ENCODE peak calls at places on chromosome 21, in four cellular contexts. U is neuronal stem cell, E is mesenchymal stem cell, X is H9. K is an unnamed sample.

GRCh38 chr21:38350681-38351080 is 93.9 kb downstream of the KCNJ15 start:
- DNase-seq in X (no peak), U (no peak), E (peak), K (no peak)

GRCh38 chr21:15682182-15682895 is 47.4 kb upstream of the USP25 start:
- DNase-seq in E (peak), X (no peak), U (no peak), K (no peak)

GRCh38 chr21:14438204-14438603 is 55.3 kb upstream of the HSPA13 start:
- DNase-seq in E (peak), U (no peak), X (no peak), K (peak)

GRCh38 chr21:41953249-41953830 is 478 bp downstream of the C2CD2 start:
- DNase-seq in X (no peak), U (no peak), E (peak), K (no peak)

GRCh38 chr21:41622831-41623548 is 115.0 kb upstream of the TMPRSS2 start:
- DNase-seq in X (no peak), U (no peak), E (no peak), K (no peak)

GRCh38 chr21:38839683-38840286 is 34.1 kb downstream of the ETS2 start:
- DNase-seq in X (no peak), U (no peak), E (peak), K (peak)

GRCh38 chr21:15437873-15438272 is 291.9 kb upstream of the USP25 start:
- DNase-seq in E (peak), X (no peak), U (no peak), K (no peak)

GRCh38 chr21:45618287-45618686 is 25.2 kb upstream of the PCBP3 start:
- DNase-seq in U (no peak), E (peak), X (peak), K (no peak)

GRCh38 chr21:46517361-46517760 is 58.7 kb downstream of the DIP2A start:
- DNase-seq in E (no peak), U (no peak), X (no peak), K (no peak)

GRCh38 chr21:45888361-45889009 is 93.1 kb upstream of the COL6A1 start:
- DNase-seq in E (no peak), U (no peak), X (no peak), K (no peak)

GRCh38 chr21:34580181-34580700 is 34.7 kb downstream of the RCAN1 start:
- DNase-seq in U (no peak), E (no peak), X (no peak), K (peak)

GRCh38 chr21:34583926-34584563 is 30.9 kb downstream of the RCAN1 start:
- DNase-seq in E (no peak), X (no peak), U (no peak), K (no peak)

GRCh38 chr21:34579411-34579810 is 35.5 kb downstream of the RCAN1 start:
- DNase-seq in X (no peak), E (peak), U (no peak), K (peak)

DNA sequence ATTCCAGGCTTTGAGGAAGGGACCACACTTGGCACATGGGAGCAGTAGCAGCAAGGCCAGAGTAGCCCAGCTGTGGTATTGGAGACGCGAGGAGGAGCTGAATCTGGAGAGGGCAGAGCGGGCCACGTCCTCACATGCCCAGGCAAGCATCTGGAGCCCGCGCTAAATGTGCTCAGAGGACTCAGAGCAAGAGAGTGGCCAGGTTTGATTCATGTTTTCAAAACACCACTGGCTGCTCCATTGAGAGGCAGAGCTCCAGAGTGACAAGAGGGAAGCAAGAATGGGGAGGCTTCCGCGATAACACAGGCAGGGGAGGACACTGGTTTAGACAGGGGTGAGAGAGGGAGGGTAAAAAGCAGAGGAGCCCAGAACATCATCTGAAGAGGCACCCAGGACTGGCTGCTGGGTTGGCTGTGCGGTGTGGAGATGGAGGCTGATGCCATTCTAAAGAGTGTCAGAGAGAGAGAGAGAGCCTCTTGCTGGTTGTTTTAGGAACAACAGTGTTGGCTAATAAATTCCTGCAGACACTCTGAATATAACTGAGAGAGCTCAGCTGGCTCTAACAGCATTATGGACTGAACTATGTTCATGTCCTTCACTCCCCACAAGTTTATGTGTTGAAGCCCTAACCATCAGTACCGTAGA is 32.3 kb downstream of the RCAN1 start:
- DNase-seq in E (peak), U (peak), X (peak), K (peak)
- H2AFZ ChIP-seq in E (peak), U (peak), X (no peak), K (no peak)

DNA sequence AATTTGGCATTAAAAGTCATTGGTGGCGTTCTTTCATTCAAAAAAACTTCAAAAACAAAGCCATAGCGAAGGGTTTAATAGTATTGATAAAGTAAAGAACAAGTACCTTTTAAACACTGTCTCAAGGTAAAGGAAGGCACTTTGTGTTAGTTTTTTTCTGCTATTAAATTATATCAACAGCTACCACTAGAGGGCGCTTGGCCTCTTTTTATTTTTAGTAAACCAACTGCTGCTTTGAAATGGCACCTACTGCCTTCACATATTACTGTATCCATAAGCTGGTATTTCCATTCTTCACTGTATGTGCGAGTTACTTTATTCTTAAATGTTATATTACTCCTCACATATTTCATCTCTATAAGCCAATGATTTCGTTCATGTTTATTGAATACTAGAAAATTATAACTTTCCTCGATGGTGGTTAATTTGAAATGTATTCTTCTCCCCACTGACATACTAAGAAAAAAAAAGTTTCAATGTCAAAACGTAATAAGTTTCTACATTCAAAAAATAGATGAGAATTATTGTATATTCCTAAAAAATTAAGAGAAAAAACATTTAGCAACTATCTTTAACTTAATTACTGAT is 125.7 kb upstream of the CXADR start:
- DNase-seq in X (no peak), E (peak), U (peak), K (peak)
- H4K91ac ChIP-seq in X (no peak), E (no peak), U (no peak), K (no peak)

GRCh38 chr21:43911935-43912487 is 47.0 kb downstream of the AGPAT3 start:
- DNase-seq in U (no peak), E (no peak), X (no peak), K (no peak)
- H2BK12ac ChIP-seq in U (peak), E (no peak), X (no peak), K (no peak)

DNA sequence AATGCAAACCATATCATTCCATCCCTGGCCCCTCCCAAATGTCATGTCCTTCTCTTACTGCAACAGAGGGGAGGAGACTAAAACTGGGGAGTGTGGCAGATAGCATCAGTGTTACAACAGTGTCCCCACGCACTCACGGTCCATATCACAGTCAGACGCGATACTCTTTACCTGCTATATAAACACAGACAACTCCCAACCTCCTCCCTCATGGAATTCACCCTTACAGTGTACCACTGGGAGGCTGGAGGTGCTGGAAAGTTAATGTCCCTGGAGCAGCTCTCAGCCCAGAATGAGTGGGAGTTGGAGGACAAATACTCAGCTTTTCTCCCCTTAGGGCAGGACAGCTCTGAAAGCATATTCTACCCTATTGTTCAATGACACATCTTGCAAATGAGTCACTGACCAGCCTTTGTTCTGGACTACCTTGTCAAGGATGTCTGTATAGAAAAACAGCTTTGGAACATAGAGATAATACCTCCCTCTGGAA is 445.9 kb downstream of the SETD4 start:
- DNase-seq in X (no peak), E (no peak), U (no peak), K (peak)
- H2AFZ ChIP-seq in X (no peak), E (no peak), U (no peak), K (no peak)

DNA sequence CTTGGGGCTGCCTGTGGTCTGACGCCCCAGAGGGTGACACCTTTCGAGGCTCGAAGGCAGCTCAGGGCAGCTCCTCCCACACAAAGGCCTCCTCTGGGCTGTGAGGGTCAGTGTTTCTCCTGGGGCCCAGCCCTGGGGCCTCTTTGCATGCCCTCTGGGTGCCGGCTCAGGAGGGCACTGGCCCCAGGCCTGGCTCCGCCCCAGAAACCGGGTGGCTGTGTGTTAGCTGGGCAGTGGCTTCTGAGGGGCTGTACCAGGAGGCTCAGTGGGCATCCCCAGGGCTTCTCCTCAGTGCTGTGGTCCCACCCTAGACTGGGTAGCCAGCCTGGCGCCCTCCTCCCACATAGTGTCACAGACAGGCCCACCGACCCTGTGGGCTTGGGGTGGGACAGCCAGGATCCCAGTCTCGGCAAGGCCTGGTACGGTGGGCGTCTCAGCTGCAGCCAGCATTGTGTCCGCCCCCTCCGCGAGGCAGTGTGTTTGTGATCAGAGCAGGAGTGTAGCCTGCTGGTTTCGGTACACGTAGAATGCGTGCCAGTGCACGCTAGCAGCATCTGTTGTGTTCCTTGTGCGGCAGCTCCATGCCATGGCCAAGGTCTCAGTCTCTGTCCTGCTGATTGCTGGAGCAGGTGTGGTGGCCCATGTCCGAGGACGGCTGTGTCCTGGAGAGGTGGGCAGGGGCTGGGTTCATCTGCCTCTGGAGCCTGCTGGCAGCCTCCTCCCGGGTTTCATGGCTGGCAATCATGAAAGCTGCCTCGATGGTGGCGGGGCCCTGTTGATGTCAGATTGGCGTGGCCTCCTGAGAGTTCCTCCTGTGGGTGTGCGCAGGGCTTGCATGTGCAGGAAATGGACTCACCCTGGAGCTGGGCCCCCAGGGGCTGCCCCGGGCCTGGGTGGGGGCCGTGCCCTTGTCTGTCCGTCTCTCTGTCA is 28.0 kb downstream of the RRP1 start:
- DNase-seq in E (no peak), U (no peak), X (no peak), K (no peak)
- H4K91ac ChIP-seq in E (no peak), U (no peak), X (no peak), K (no peak)

K was measured in trophoblast cell.